ENCODE peak calls at places on chromosomes 11 and 22, in ten cellular contexts. M is NCI-H748 treated with DMSO at 0.1 percent for 48 hours; X is RWPE1; L is GM18507; V is adipocyte; T is stimulated activated CD8-positive, alpha-beta memory T cell treated with anti-CD3 and anti-CD28 coated beads, Interleukin-4, amount 100 ng/mL, for 4 hours; Z is A549; W is posterior vena cava; B is GM12865; U is pancreas. S is an unnamed sample.

GRCh38 chr11:123235117-123235686 is 40.2 kb upstream of the CLMP start:
- DNase-seq in X (peak; percentile 31), U (peak; percentile 75), L (no peak), B (peak; percentile 41), V (peak; percentile 29), Z (peak; percentile 43), M (no peak), T (peak; percentile 10), W (peak; percentile 86), S (no peak)

GRCh38 chr11:12319734-12320387 is 57.5 kb upstream of the PARVA start:
- DNase-seq in L (no peak), X (no peak), T (no peak), V (peak; percentile 36), Z (no peak), M (peak; percentile 87), U (no peak), B (no peak), W (no peak), S (no peak)

GRCh38 chr11:34624069-34624468 is 3.2 kb downstream of the EHF start:
- DNase-seq in Z (no peak), M (no peak), W (no peak), U (no peak), T (peak; percentile 6), X (no peak), B (peak; percentile 82), V (no peak), L (peak; percentile 17), S (no peak)

GRCh38 chr11:1839924-1840779 is 1.4 kb downstream of the TNNI2 start:
- DNase-seq in V (no peak), L (peak; percentile 53), W (no peak), T (no peak), U (peak; percentile 79), B (peak; percentile 75), M (no peak), Z (no peak), X (no peak), S (no peak)

GRCh38 chr22:25452116-25452700 is 112.3 kb upstream of the GRK3 start:
- DNase-seq in B (no peak), U (no peak), M (no peak), X (no peak), V (peak; percentile 36), L (no peak), W (no peak), Z (no peak), T (no peak), S (peak; percentile 55)

GRCh38 chr11:6627762-6628241 is 8.6 kb upstream of the TPP1 start:
- DNase-seq in T (no peak), B (peak; percentile 34), X (no peak), U (no peak), W (no peak), M (no peak), V (no peak), Z (no peak), L (no peak), S (no peak)

GRCh38 chr11:74138572-74138971 is 32.2 kb downstream of the C2CD3 start:
- DNase-seq in Z (peak; percentile 97), W (no peak), U (no peak), T (no peak), V (peak; percentile 91), X (peak; percentile 85), M (no peak), L (no peak), B (no peak), S (no peak)

GRCh38 chr22:50267591-50268390 is 2.4 kb downstream of the MAPK11 start:
- DNase-seq in M (no peak), U (no peak), W (no peak), L (no peak), B (peak; percentile 59), Z (peak; percentile 60), V (peak; percentile 76), T (no peak), X (peak; percentile 80), S (no peak)

GRCh38 chr11:115242982-115243381 is 261.2 kb downstream of the CADM1 start:
- DNase-seq in U (no peak), T (no peak), L (no peak), Z (no peak), B (no peak), M (no peak), W (no peak), V (no peak), X (no peak), S (no peak)

GRCh38 chr11:7851391-7851790 is 54.6 kb upstream of the OR5P2 start:
- DNase-seq in Z (no peak), V (no peak), T (no peak), L (no peak), U (no peak), X (no peak), B (peak; percentile 1), W (no peak), M (no peak), S (no peak)

S was measured in mesenteric fat pad.